ENCODE peak calls at places on chromosomes 5 and 9, in four cellular contexts. U is brain microvascular endothelial cell; Z is activated CD4-positive, alpha-beta T cell treated with anti-CD3 and anti-CD28 coated beads, Interleukin-2, amount 10 ng/mL, durations not matched to agents 7 days and 5 days; T is NCI-H1417. P is an unnamed sample.
A peak's percentile ranks its signal among the peaks of the same experiment; 100 is the strongest.

GRCh38 chr5:111719773-111720172 is 37.2 kb downstream of the NREP start:
- DNase-seq in U (no peak), Z (no peak), T (no peak), P (no peak)

GRCh38 chr9:18865542-18865941 is 167.5 kb downstream of the SAXO1 start:
- DNase-seq in U (no peak), Z (no peak), T (no peak), P (no peak)

GRCh38 chr9:22158983-22159382 is 149.9 kb upstream of the CDKN2B start:
- DNase-seq in U (peak; percentile 97), Z (no peak), T (no peak), P (peak; percentile 80)

GRCh38 chr5:141637693-141638419 is 1.1 kb downstream of the RELL2 start:
- DNase-seq in U (peak; percentile 46), Z (peak; percentile 61), T (peak; percentile 17), P (no peak)

GRCh38 chr5:33981408-33982171 is 2.9 kb downstream of the SLC45A2 start:
- DNase-seq in U (no peak), Z (no peak), T (no peak), P (no peak)

GRCh38 chr9:132168347-132168746 is 6.5 kb downstream of the NTNG2 start:
- DNase-seq in U (no peak), Z (no peak), T (peak; percentile 9), P (no peak)

GRCh38 chr9:114538241-114538640 is 33.0 kb upstream of the WHRN start:
- DNase-seq in U (no peak), Z (peak; percentile 27), T (no peak), P (no peak)

GRCh38 chr5:103452666-103453065 is 109.9 kb downstream of the NUDT12 start:
- DNase-seq in U (peak; percentile 71), Z (no peak), T (no peak), P (no peak)

GRCh38 chr5:148425808-148426207 is 42.0 kb downstream of the FBXO38 start:
- DNase-seq in U (peak; percentile 1), Z (no peak), T (no peak), P (no peak)

GRCh38 chr5:149549461-149550266 is 1.6 kb downstream of the CSNK1A1 start:
- DNase-seq in U (peak; percentile 47), Z (peak; percentile 51), T (peak; percentile 49), P (no peak)

GRCh38 chr5:172413601-172414000 is 40.7 kb downstream of the SH3PXD2B start:
- DNase-seq in U (no peak), Z (no peak), T (no peak), P (no peak)

GRCh38 chr5:132180134-132180745 is 47.4 kb downstream of the P4HA2 start:
- DNase-seq in U (peak; percentile 26), Z (peak; percentile 11), T (peak; percentile 31), P (peak; percentile 31)

GRCh38 chr5:102654559-102655354 is 100.3 kb upstream of the PAM start:
- DNase-seq in U (no peak), Z (no peak), T (peak; percentile 7), P (no peak)

GRCh38 chr5:96279796-96280542 is 153.1 kb downstream of the PCSK1 start:
- DNase-seq in U (no peak), Z (no peak), T (no peak), P (no peak)

GRCh38 chr5:54659651-54660050 is 142.1 kb downstream of the SNX18 start:
- DNase-seq in U (no peak), Z (no peak), T (no peak), P (no peak)

GRCh38 chr5:42887094-42887493 is 75.4 kb upstream of the SELENOP start:
- DNase-seq in U (no peak), Z (no peak), T (peak; percentile 37), P (no peak)

GRCh38 chr9:132982508-132982907 is 4.0 kb downstream of the GFI1B start:
- DNase-seq in U (no peak), Z (no peak), T (no peak), P (no peak)

GRCh38 chr9:106930477-106930876 is 67.5 kb downstream of the ZNF462 start:
- DNase-seq in U (no peak), Z (no peak), T (no peak), P (no peak)

GRCh38 chr5:142213077-142213476 is 104.5 kb downstream of the NDFIP1 start:
- DNase-seq in U (no peak), Z (no peak), T (no peak), P (no peak)

GRCh38 chr9:97802276-97802675 is 50.8 kb upstream of the FOXE1 start:
- DNase-seq in U (peak; percentile 65), Z (no peak), T (no peak), P (peak; percentile 30)

GRCh38 chr5:132656774-132657355 is 1.1 kb upstream of the IL13 start:
- DNase-seq in U (no peak), Z (no peak), T (no peak), P (no peak)

GRCh38 chr9:101466863-101467262 is 31.3 kb upstream of the ALDOB start:
- DNase-seq in U (no peak), Z (no peak), T (no peak), P (no peak)

GRCh38 chr9:96875460-96876142 is 21.3 kb upstream of the ZNF782 start:
- DNase-seq in U (peak; percentile 74), Z (peak; percentile 64), T (peak; percentile 98), P (peak; percentile 50)

GRCh38 chr9:108434502-108434901 is 421.3 kb downstream of the ACTL7B start:
- DNase-seq in U (no peak), Z (no peak), T (no peak), P (peak; percentile 39)

GRCh38 chr5:50559955-50560354 is 106.5 kb upstream of the PARP8 start:
- DNase-seq in U (no peak), Z (no peak), T (no peak), P (no peak)

GRCh38 chr5:150263801-150264621 is 25.6 kb downstream of the CAMK2A start:
- DNase-seq in U (peak; percentile 73), Z (no peak), T (no peak), P (peak; percentile 66)

GRCh38 chr9:79026311-79026710 is 545.5 kb upstream of the TLE4 start:
- DNase-seq in U (no peak), Z (no peak), T (peak; percentile 97), P (no peak)

GRCh38 chr9:1979815-1980367 is 35.3 kb upstream of the SMARCA2 start:
- DNase-seq in U (no peak), Z (no peak), T (no peak), P (peak; percentile 31)

GRCh38 chr5:135600971-135601381 is 22.2 kb upstream of the CXCL14 start:
- DNase-seq in U (no peak), Z (no peak), T (no peak), P (no peak)

GRCh38 chr5:57663466-57663865 is 180.9 kb upstream of the ACTBL2 start:
- DNase-seq in U (no peak), Z (no peak), T (no peak), P (no peak)

GRCh38 chr5:61139094-61139873 is 23.0 kb downstream of the SMIM15 start:
- DNase-seq in U (peak; percentile 14), Z (no peak), T (no peak), P (no peak)

GRCh38 chr5:16842916-16843315 is 93.2 kb downstream of the MYO10 start:
- DNase-seq in U (no peak), Z (no peak), T (no peak), P (no peak)